ENCODE peak calls at places on chromosomes 5 and 9, in seven cellular contexts. E is uterus; V is T-helper 9 cell; A is iPS-NIHi11; Y is epithelial cell of esophagus; H is cardiac fibroblast; J is activated T-helper 1 cell treated with anti-CD3 and anti-CD28 coated beads, Interleukin-2, amount 50 U/mL, for 16 hours. U is an unnamed sample.

GRCh38 chr5:121805931-121806330 is 45.8 kb upstream of the FTMT start:
- DNase-seq in E (no peak), V (no peak), A (no peak), Y (no peak), H (no peak), J (no peak), U (no peak)

GRCh38 chr9:97905228-97905627 is 17.1 kb downstream of the TRMO start:
- DNase-seq in E (no peak), V (peak), A (no peak), Y (no peak), H (no peak), J (peak), U (no peak)

GRCh38 chr9:110977259-110977709 is 61.0 kb downstream of the LPAR1 start:
- DNase-seq in E (peak), V (no peak), A (no peak), Y (peak), H (peak), J (no peak), U (no peak)

GRCh38 chr9:93226819-93227218 is 42.9 kb downstream of the WNK2 start:
- DNase-seq in E (no peak), V (no peak), A (no peak), Y (no peak), H (no peak), J (no peak), U (no peak)

GRCh38 chr9:32412440-32412839 is 28.0 kb downstream of the ACO1 start:
- DNase-seq in E (no peak), V (no peak), A (no peak), Y (no peak), H (no peak), J (no peak), U (no peak)

GRCh38 chr5:150502106-150502505 is 5.8 kb upstream of the NDST1 start:
- DNase-seq in E (no peak), V (no peak), A (no peak), Y (peak), H (no peak), J (no peak), U (no peak)

GRCh38 chr9:72540348-72540873 is 19.0 kb downstream of the TMC1 start:
- DNase-seq in E (no peak), V (no peak), A (no peak), Y (peak), H (no peak), J (no peak), U (peak)

GRCh38 chr9:97786341-97786740 is 66.7 kb upstream of the FOXE1 start:
- DNase-seq in E (no peak), V (no peak), A (no peak), Y (peak), H (no peak), J (no peak), U (no peak)

GRCh38 chr5:66323142-66323890 is 179.2 kb downstream of the SREK1 start:
- DNase-seq in E (no peak), V (no peak), A (no peak), Y (no peak), H (no peak), J (no peak), U (no peak)

GRCh38 chr9:91422832-91423711 is 560 bp downstream of the NFIL3 start:
- DNase-seq in E (peak), V (peak), A (peak), Y (peak), H (peak), J (peak), U (no peak)

GRCh38 chr5:143119881-143120341 is 283.6 kb downstream of the NR3C1 start:
- DNase-seq in E (no peak), V (no peak), A (no peak), Y (no peak), H (no peak), J (no peak), U (no peak)

GRCh38 chr5:126358525-126358924 is 64.7 kb upstream of the GRAMD2B start:
- DNase-seq in E (no peak), V (no peak), A (no peak), Y (no peak), H (no peak), J (no peak), U (no peak)

GRCh38 chr5:757931-758697 is 26.4 kb downstream of the ZDHHC11B start:
- DNase-seq in E (no peak), V (peak), A (peak), Y (no peak), H (no peak), J (no peak), U (peak)

GRCh38 chr5:79512692-79513518 is 1.0 kb downstream of the HOMER1 start:
- DNase-seq in E (no peak), V (no peak), A (no peak), Y (peak), H (peak), J (no peak), U (no peak)

GRCh38 chr5:80187691-80188090 is 68.2 kb downstream of the SERINC5 start:
- DNase-seq in E (no peak), V (no peak), A (no peak), Y (no peak), H (no peak), J (no peak), U (no peak)

GRCh38 chr5:150656191-150657132 is 4.6 kb upstream of the MYOZ3 start:
- DNase-seq in E (peak), V (peak), A (peak), Y (peak), H (peak), J (peak), U (no peak)

GRCh38 chr5:162768962-162769464 is 668.4 kb upstream of the CCNG1 start:
- DNase-seq in E (no peak), V (no peak), A (no peak), Y (no peak), H (no peak), J (no peak), U (no peak)

GRCh38 chr5:178078197-178078995 is 34.9 kb upstream of the N4BP3 start:
- DNase-seq in E (no peak), V (no peak), A (no peak), Y (peak), H (peak), J (no peak), U (peak)